ENCODE peak calls at places on chromosomes 4 and X, in seven cellular contexts. U is Caco-2, W is uterus, T is heart right ventricle, G is hepatocyte, E is mucosa of descending colon, B is cardiac muscle cell. P is an unnamed sample. For H3K4me1, the result is how much of the 10 kb centered on the place peaks cover.

GRCh38 chrX:40476958-40477357 is 103.8 kb upstream of the ATP6AP2 start:
- DNase-seq in E (no peak), B (no peak), W (no peak), U (no peak), G (no peak), T (no peak), P (no peak)

GRCh38 chrX:9071031-9071650 is 37.2 kb upstream of the FAM9B start:
- DNase-seq in G (no peak), U (no peak), T (no peak), W (no peak), E (no peak), B (no peak), P (no peak)

GRCh38 chrX:43552166-43552565 is 103.9 kb upstream of the MAOA start:
- DNase-seq in W (no peak), T (no peak), E (no peak), G (peak), B (no peak), U (peak), P (no peak)

GRCh38 chrX:16970977-16971376 is 24.5 kb downstream of the REPS2 start:
- DNase-seq in E (no peak), T (no peak), U (no peak), G (no peak), B (peak), W (no peak), P (no peak)

GRCh38 chrX:101685923-101686322 is 26.3 kb upstream of the ARMCX2 start:
- DNase-seq in W (no peak), E (no peak), U (no peak), T (no peak), B (no peak), G (no peak), P (no peak)

GRCh38 chr4:107862658-107863057 is 37.9 kb downstream of the SGMS2 start:
- DNase-seq in E (no peak), G (peak), T (no peak), U (no peak), B (peak), W (no peak), P (no peak)

GRCh38 chr4:81546777-81547176 is 75.1 kb upstream of the RASGEF1B start:
- DNase-seq in T (no peak), B (no peak), U (no peak), E (no peak), G (no peak), W (no peak), P (no peak)

GRCh38 chr4:11929080-11929479 is 500.4 kb upstream of the HS3ST1 start:
- DNase-seq in B (no peak), G (no peak), T (no peak), U (no peak), W (no peak), E (no peak), P (no peak)

GRCh38 chr4:173159791-173160190 is 8.8 kb upstream of the GALNT7 start:
- DNase-seq in T (no peak), U (no peak), G (no peak), W (no peak), B (no peak), E (no peak), P (no peak)

GRCh38 chr4:104491826-104492771 is 2.6 kb downstream of the CXXC4 start:
- DNase-seq in U (no peak), G (peak), T (no peak), B (peak), E (no peak), W (no peak), P (no peak)

GRCh38 chr4:28443786-28444412 is 1583.3 kb downstream of the STIM2 start:
- DNase-seq in E (no peak), U (no peak), W (no peak), T (no peak), G (peak), B (no peak), P (no peak)

GRCh38 chr4:92599044-92599443 is 295.3 kb downstream of the GRID2 start:
- DNase-seq in B (peak), G (no peak), W (no peak), U (no peak), T (no peak), E (no peak), P (no peak)

GRCh38 chrX:18537524-18537923 is 112.1 kb downstream of the CDKL5 start:
- DNase-seq in G (no peak), W (no peak), U (no peak), E (no peak), B (no peak), T (no peak), P (no peak)

GRCh38 chrX:136525738-136526606 is 6.0 kb upstream of the VGLL1 start:
- DNase-seq in G (peak), U (no peak), W (peak), T (peak), B (peak), E (peak), P (no peak)

GRCh38 chr4:84568496-84568895 is 14.4 kb upstream of the CDS1 start:
- DNase-seq in B (peak), G (no peak), E (no peak), T (no peak), W (no peak), U (no peak), P (no peak)

GRCh38 chrX:123740006-123740405 is 7.2 kb upstream of the THOC2 start:
- DNase-seq in U (no peak), T (no peak), W (no peak), B (no peak), G (no peak), E (no peak), P (no peak)

GRCh38 chr4:152478456-152479237 is 57.2 kb downstream of the FBXW7 start:
- DNase-seq in U (no peak), G (no peak), W (no peak), E (no peak), B (peak), T (no peak), P (no peak)

GRCh38 chr4:114368751-114369150 is 229.9 kb upstream of the UGT8 start:
- DNase-seq in T (no peak), W (no peak), E (no peak), G (no peak), B (no peak), U (no peak), P (no peak)

GRCh38 chr4:94448815-94449375 is 2.8 kb upstream of the PDLIM5 start:
- DNase-seq in E (no peak), B (no peak), W (no peak), U (peak), T (no peak), G (no peak), P (no peak)

GRCh38 chr4:164761746-164762275 is 7.9 kb downstream of the SMIM31 start:
- DNase-seq in E (no peak), U (no peak), T (no peak), W (no peak), G (no peak), B (no peak), P (no peak)

GRCh38 chr4:181420950-181421349 is 822.3 kb upstream of the TENM3 start:
- DNase-seq in B (no peak), G (no peak), W (no peak), E (no peak), T (no peak), U (no peak), P (no peak)

GRCh38 chr4:123553733-123554132 is 157.1 kb downstream of the SPRY1 start:
- DNase-seq in U (no peak), T (no peak), W (no peak), E (no peak), G (no peak), B (no peak), P (no peak)

GRCh38 chr4:20192754-20193521 is 58.8 kb upstream of the SLIT2 start:
- DNase-seq in G (no peak), T (no peak), U (no peak), E (no peak), W (no peak), B (peak), P (no peak)

GRCh38 chrX:129957241-129958099 is 25.0 kb upstream of the BCORL1 start:
- DNase-seq in T (peak), G (peak), B (peak), U (peak), W (peak), E (peak), P (no peak)

GRCh38 chr4:155978810-155979209 is 25.1 kb upstream of the CTSO start:
- DNase-seq in W (no peak), T (no peak), B (no peak), U (no peak), G (no peak), E (no peak), P (no peak)

GRCh38 chr4:182142146-182143085 is 100.8 kb upstream of the TENM3 start:
- DNase-seq in E (peak), U (peak), T (no peak), G (peak), W (peak), B (peak), P (no peak)

GRCh38 chr4:185470503-185471195 is 884 bp downstream of the CCDC110 start:
- DNase-seq in U (no peak), E (peak), B (peak), G (peak), W (peak), T (peak), P (peak)

GRCh38 chr4:15149842-15150592 is 147.7 kb downstream of the CPEB2 start:
- DNase-seq in B (peak), T (peak), U (peak), E (peak), W (peak), G (peak), P (no peak)

GRCh38 chrX:153903238-153903980 is 1.1 kb upstream of the AVPR2 start:
- DNase-seq in B (no peak), G (no peak), W (no peak), E (no peak), U (no peak), T (peak), P (no peak)

GRCh38 chrX:139559383-139560042 is 29.0 kb downstream of the F9 start:
- DNase-seq in W (no peak), T (no peak), B (peak), E (no peak), G (peak), U (peak), P (no peak)

GRCh38 chrX:2664497-2664896 is 26.6 kb upstream of the CD99 start:
- DNase-seq in U (no peak), E (no peak), B (peak), G (peak), W (peak), T (peak), P (no peak)

GRCh38 chr4:96598465-96598864 is 758.6 kb downstream of the PDHA2 start:
- DNase-seq in W (no peak), T (peak), B (peak), E (no peak), G (peak), U (no peak), P (no peak)

GRCh38 chrX:97021680-97022079 is 138.0 kb downstream of the RPA4 start:
- DNase-seq in E (no peak), B (peak), T (no peak), U (no peak), W (no peak), G (no peak), P (no peak)

GRCh38 chr4:52173470-52174055 is 122.5 kb downstream of the SPATA18 start:
- DNase-seq in B (peak), G (no peak), U (no peak), T (peak), W (peak), E (peak), P (no peak)

GRCh38 chrX:53047228-53047627 is 1.4 kb upstream of the GPR173 start:
- DNase-seq in U (no peak), W (no peak), B (no peak), G (no peak), E (no peak), T (no peak), P (no peak)

DNA sequence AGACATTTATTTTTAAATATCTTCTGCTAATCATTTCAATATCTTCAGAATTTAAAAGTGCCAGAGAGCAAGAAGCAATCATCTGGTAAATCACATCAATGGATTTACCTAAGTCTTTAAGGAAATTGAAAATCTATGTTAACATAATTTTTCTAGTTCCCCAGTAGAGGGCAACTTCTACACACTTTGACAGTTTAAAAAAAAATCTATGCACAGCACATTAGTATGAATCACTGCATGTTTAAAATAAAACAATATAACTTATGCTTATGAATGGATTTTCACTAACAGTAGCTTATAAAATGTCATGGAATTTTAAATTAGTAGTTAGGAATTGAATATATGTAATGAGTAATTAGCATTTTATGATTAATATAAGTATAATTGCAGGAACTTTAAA is 126.5 kb downstream of the REELD1 start:
- DNase-seq in U (no peak), G (no peak), W (no peak), B (peak), T (no peak), E (no peak), P (no peak)
- H3K4me1 ChIP-seq in U (under half), G (under half), W (under half), B (under half), T (under half), E (under half), P (under half)

GRCh38 chr4:176839656-176840055 is 46.9 kb upstream of the VEGFC start:
- DNase-seq in T (no peak), U (no peak), W (no peak), B (no peak), E (no peak), G (no peak), P (no peak)
- H3K4me1 ChIP-seq in T (under half), U (under half), W (under half), B (under half), E (under half), G (under half), P (under half)

GRCh38 chrX:370963-371745 is 15.6 kb downstream of the PPP2R3B start:
- DNase-seq in B (no peak), E (no peak), W (no peak), T (no peak), U (no peak), G (no peak), P (no peak)
- H3K4me1 ChIP-seq in B (half or more), E (under half), W (under half), T (under half), U (under half), G (under half), P (under half)

DNA sequence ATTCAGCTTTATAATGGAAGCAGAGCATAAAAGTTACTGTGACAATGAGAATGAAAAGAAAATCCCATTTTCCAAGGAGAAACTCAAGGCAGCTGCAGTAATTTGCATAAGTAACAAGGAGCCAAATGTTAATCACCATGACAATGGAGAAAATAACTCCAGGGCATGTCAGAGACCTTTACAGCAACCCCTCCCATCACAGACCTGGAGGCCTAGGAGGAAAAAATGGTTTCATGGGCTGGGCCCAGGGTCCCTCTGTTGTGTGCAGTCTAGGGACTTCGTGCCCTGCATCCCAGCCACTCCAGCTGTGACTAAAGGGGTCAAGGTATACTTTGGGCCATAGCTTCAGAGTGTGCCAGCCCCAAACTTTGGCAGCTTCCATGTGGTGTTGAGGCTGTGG is 223.5 kb downstream of the NPFFR2 start:
- DNase-seq in W (no peak), U (no peak), B (no peak), T (no peak), E (no peak), G (no peak), P (no peak)
- H3K4me1 ChIP-seq in W (under half), U (under half), B (under half), T (under half), E (under half), G (under half), P (under half)

GRCh38 chrX:155886409-155886808 is 5.3 kb downstream of the VAMP7 start:
- DNase-seq in T (no peak), E (no peak), U (no peak), G (no peak), W (no peak), B (no peak), P (no peak)
- H3K4me1 ChIP-seq in T (under half), E (under half), U (under half), G (under half), W (under half), B (under half), P (under half)

P was measured in CD8-positive, alpha-beta memory T cell.